ENCODE peak calls at places on chromosomes 16 and 17, in eight cellular contexts. One of them, this sample, is unnamed.

GRCh38 chr17:80977172-80977571 is 14.5 kb upstream of the CHMP6 start:
- DNase-seq in HL-60: no peak
- DNase-seq in choroid plexus epithelial cell: no peak
- DNase-seq in stomach: no peak
- DNase-seq in AG10803: no peak
- DNase-seq in astrocyte of the cerebellum: no peak
- DNase-seq in left ventricle myocardium inferior: no peak
- DNase-seq in AG04450: no peak
- DNase-seq in this sample: no peak

GRCh38 chr17:62666801-62667591 is 39.5 kb downstream of the MRC2 start:
- DNase-seq in HL-60: no peak
- DNase-seq in choroid plexus epithelial cell: no peak
- DNase-seq in stomach: no peak
- DNase-seq in AG10803: no peak
- DNase-seq in astrocyte of the cerebellum: no peak
- DNase-seq in left ventricle myocardium inferior: no peak
- DNase-seq in AG04450: no peak
- DNase-seq in this sample: no peak

GRCh38 chr17:64778367-64779290 is 116.5 kb upstream of the SMURF2 start:
- DNase-seq in HL-60: no peak
- DNase-seq in choroid plexus epithelial cell: no peak
- DNase-seq in stomach: peak; percentile 45
- DNase-seq in AG10803: no peak
- DNase-seq in astrocyte of the cerebellum: no peak
- DNase-seq in left ventricle myocardium inferior: peak; percentile 24
- DNase-seq in AG04450: no peak
- DNase-seq in this sample: no peak

GRCh38 chr17:77528516-77529327 is 388.0 kb downstream of the SEC14L1 start:
- DNase-seq in HL-60: no peak
- DNase-seq in choroid plexus epithelial cell: no peak
- DNase-seq in stomach: no peak
- DNase-seq in AG10803: no peak
- DNase-seq in astrocyte of the cerebellum: no peak
- DNase-seq in left ventricle myocardium inferior: peak; percentile 25
- DNase-seq in AG04450: no peak
- DNase-seq in this sample: no peak

GRCh38 chr17:40371261-40371929 is 6.9 kb upstream of the GJD3 start:
- DNase-seq in HL-60: no peak
- DNase-seq in choroid plexus epithelial cell: no peak
- DNase-seq in stomach: no peak
- DNase-seq in AG10803: no peak
- DNase-seq in astrocyte of the cerebellum: no peak
- DNase-seq in left ventricle myocardium inferior: no peak
- DNase-seq in AG04450: no peak
- DNase-seq in this sample: no peak

GRCh38 chr16:74480150-74481029 is 59.1 kb upstream of the CLEC18B start:
- DNase-seq in HL-60: no peak
- DNase-seq in choroid plexus epithelial cell: peak; percentile 34
- DNase-seq in stomach: peak; percentile 49
- DNase-seq in AG10803: peak; percentile 60
- DNase-seq in astrocyte of the cerebellum: no peak
- DNase-seq in left ventricle myocardium inferior: peak; percentile 30
- DNase-seq in AG04450: no peak
- DNase-seq in this sample: peak; percentile 65

GRCh38 chr17:48160177-48160967 is 52.8 kb downstream of the SNX11 start:
- DNase-seq in HL-60: no peak
- DNase-seq in choroid plexus epithelial cell: no peak
- DNase-seq in stomach: peak; percentile 50
- DNase-seq in AG10803: no peak
- DNase-seq in astrocyte of the cerebellum: no peak
- DNase-seq in left ventricle myocardium inferior: no peak
- DNase-seq in AG04450: no peak
- DNase-seq in this sample: no peak

GRCh38 chr17:27653572-27653971 is 22.6 kb downstream of the LGALS9 start:
- DNase-seq in HL-60: no peak
- DNase-seq in choroid plexus epithelial cell: no peak
- DNase-seq in stomach: no peak
- DNase-seq in AG10803: no peak
- DNase-seq in astrocyte of the cerebellum: no peak
- DNase-seq in left ventricle myocardium inferior: no peak
- DNase-seq in AG04450: no peak
- DNase-seq in this sample: no peak

GRCh38 chr16:2840914-2841313 is 10.8 kb downstream of the ZG16B start:
- DNase-seq in HL-60: no peak
- DNase-seq in choroid plexus epithelial cell: no peak
- DNase-seq in stomach: no peak
- DNase-seq in AG10803: no peak
- DNase-seq in astrocyte of the cerebellum: no peak
- DNase-seq in left ventricle myocardium inferior: peak; percentile 9
- DNase-seq in AG04450: no peak
- DNase-seq in this sample: no peak

GRCh38 chr16:2842340-2843000 is 12.4 kb downstream of the ZG16B start:
- DNase-seq in HL-60: peak; percentile 33
- DNase-seq in choroid plexus epithelial cell: peak; percentile 61
- DNase-seq in stomach: peak; percentile 50
- DNase-seq in AG10803: no peak
- DNase-seq in astrocyte of the cerebellum: no peak
- DNase-seq in left ventricle myocardium inferior: peak; percentile 30
- DNase-seq in AG04450: no peak
- DNase-seq in this sample: peak; percentile 47

GRCh38 chr16:2839650-2840450 is 9.7 kb downstream of the ZG16B start:
- DNase-seq in HL-60: no peak
- DNase-seq in choroid plexus epithelial cell: no peak
- DNase-seq in stomach: no peak
- DNase-seq in AG10803: no peak
- DNase-seq in astrocyte of the cerebellum: no peak
- DNase-seq in left ventricle myocardium inferior: peak; percentile 5
- DNase-seq in AG04450: no peak
- DNase-seq in this sample: no peak

GRCh38 chr16:2843526-2843925 is 13.4 kb downstream of the ZG16B start:
- DNase-seq in HL-60: no peak
- DNase-seq in choroid plexus epithelial cell: no peak
- DNase-seq in stomach: no peak
- DNase-seq in AG10803: no peak
- DNase-seq in astrocyte of the cerebellum: no peak
- DNase-seq in left ventricle myocardium inferior: no peak
- DNase-seq in AG04450: no peak
- DNase-seq in this sample: no peak

DNA sequence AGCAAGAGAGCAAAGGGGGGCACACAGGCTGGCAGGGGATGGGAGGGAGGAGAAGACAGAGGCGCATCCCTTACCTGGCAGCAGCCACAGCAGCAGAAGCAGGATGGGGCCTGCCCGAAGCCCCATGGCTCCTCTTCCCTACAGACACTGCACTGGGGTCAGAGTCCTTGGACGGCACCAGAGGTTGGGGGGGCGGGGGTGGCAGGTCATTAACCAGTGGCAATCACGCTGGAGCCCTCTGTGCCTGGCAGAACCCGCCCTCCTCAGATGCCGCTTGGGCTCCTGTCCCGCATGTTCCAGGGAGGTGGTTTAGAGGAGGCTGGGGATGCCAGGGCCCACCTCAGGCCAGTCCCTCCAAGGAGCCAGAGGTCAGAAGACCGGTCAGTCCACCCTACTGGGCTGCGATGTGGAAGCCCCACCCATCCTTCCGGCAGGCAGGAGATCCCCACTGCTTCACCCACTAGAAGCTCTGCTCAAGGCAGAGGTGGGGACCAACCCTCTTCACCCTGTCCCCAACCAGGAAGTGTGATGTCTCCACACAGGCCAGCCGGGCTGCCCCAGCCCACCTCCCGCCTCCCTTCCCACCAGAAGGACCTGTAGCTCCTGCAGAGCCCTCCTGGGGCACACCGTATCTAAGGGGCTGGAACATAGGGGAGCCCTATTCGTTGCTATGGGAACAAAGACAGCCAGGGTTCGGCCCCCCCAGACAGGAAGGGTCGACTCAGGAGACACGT is 11.7 kb downstream of the ZG16B start:
- DNase-seq in HL-60: no peak
- DNase-seq in choroid plexus epithelial cell: no peak
- DNase-seq in stomach: no peak
- DNase-seq in AG10803: no peak
- DNase-seq in astrocyte of the cerebellum: no peak
- DNase-seq in left ventricle myocardium inferior: peak; percentile 10
- DNase-seq in AG04450: no peak
- DNase-seq in this sample: no peak
- H3K4me3 ChIP-seq in HL-60: no peak overlapping the region
- H3K4me3 ChIP-seq in choroid plexus epithelial cell: peak overlapping the region; percentile 47
- H3K4me3 ChIP-seq in stomach: no peak overlapping the region
- H3K4me3 ChIP-seq in AG10803: no peak overlapping the region
- H3K4me3 ChIP-seq in astrocyte of the cerebellum: no peak overlapping the region
- H3K4me3 ChIP-seq in left ventricle myocardium inferior: peak overlapping the region; percentile 19
- H3K4me3 ChIP-seq in AG04450: no peak overlapping the region
- H3K4me3 ChIP-seq in this sample: no peak overlapping the region

GRCh38 chr17:60141111-60142018 is 8.4 kb upstream of the CA4 start:
- DNase-seq in HL-60: no peak
- DNase-seq in choroid plexus epithelial cell: no peak
- DNase-seq in stomach: peak; percentile 89
- DNase-seq in AG10803: peak; percentile 23
- DNase-seq in astrocyte of the cerebellum: no peak
- DNase-seq in left ventricle myocardium inferior: no peak
- DNase-seq in AG04450: no peak
- DNase-seq in this sample: peak; percentile 71

GRCh38 chr17:60142872-60143499 is 6.8 kb upstream of the CA4 start:
- DNase-seq in HL-60: peak; percentile 57
- DNase-seq in choroid plexus epithelial cell: peak; percentile 95
- DNase-seq in stomach: peak; percentile 93
- DNase-seq in AG10803: peak; percentile 87
- DNase-seq in astrocyte of the cerebellum: peak; percentile 71
- DNase-seq in left ventricle myocardium inferior: peak; percentile 76
- DNase-seq in AG04450: peak; percentile 63
- DNase-seq in this sample: peak; percentile 92

GRCh38 chr17:60137731-60138130 is 12.0 kb upstream of the CA4 start:
- DNase-seq in HL-60: no peak
- DNase-seq in choroid plexus epithelial cell: no peak
- DNase-seq in stomach: no peak
- DNase-seq in AG10803: no peak
- DNase-seq in astrocyte of the cerebellum: no peak
- DNase-seq in left ventricle myocardium inferior: no peak
- DNase-seq in AG04450: no peak
- DNase-seq in this sample: no peak

GRCh38 chr17:60138769-60139437 is 10.9 kb upstream of the CA4 start:
- DNase-seq in HL-60: no peak
- DNase-seq in choroid plexus epithelial cell: no peak
- DNase-seq in stomach: no peak
- DNase-seq in AG10803: no peak
- DNase-seq in astrocyte of the cerebellum: no peak
- DNase-seq in left ventricle myocardium inferior: no peak
- DNase-seq in AG04450: no peak
- DNase-seq in this sample: no peak

DNA sequence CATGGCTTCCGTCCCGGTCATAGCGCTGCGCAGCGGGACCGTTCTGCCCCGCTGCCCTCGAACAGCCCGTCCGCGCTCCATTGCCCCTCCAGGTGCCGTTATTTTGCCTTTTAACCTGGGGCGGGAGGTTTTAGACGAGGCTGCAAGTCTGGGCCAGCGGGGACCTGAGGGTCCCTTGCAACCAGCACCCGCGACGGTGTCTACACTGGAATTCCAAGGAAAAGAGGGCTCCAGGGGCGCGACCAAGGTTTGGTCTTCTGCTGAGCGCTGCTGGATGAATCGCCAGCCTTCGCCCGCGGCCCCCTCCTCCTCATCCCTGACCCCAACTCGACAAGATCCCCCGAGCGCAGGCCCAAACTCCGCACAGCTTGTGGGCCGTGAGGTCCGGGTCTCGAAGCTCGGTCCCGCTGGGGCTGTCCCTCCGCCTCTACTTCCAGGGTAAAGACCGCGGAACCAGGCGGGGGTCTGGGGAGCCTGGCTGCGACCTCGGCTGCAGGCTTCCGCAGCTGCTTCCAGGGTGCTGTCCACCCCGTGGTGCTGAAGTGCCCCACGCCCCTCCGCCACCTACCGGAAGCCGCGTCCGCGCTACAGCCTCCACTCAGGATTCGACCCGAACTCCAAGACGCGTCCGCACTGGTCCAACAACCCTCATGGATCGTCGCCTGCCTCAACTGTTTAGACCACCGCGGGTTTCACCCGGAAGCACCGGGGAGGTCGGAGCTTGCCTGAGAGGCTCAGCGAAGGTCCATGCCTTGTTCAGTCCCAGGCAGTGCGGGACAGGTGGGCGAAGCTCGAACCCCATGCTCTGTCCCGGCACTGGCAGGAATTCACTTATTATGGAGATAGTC is 10.1 kb upstream of the CA4 start:
- DNase-seq in HL-60: no peak
- DNase-seq in choroid plexus epithelial cell: peak; percentile 75
- DNase-seq in stomach: peak; percentile 79
- DNase-seq in AG10803: peak; percentile 55
- DNase-seq in astrocyte of the cerebellum: peak; percentile 24
- DNase-seq in left ventricle myocardium inferior: peak; percentile 80
- DNase-seq in AG04450: peak; percentile 30
- DNase-seq in this sample: peak; percentile 73
- TF ChIP-seq CTCF in HL-60: peak; percentile 30
- TF ChIP-seq CTCF in choroid plexus epithelial cell: peak; percentile 85
- TF ChIP-seq CTCF in stomach: peak; percentile 29
- TF ChIP-seq CTCF in AG10803: peak; percentile 73
- TF ChIP-seq CTCF in astrocyte of the cerebellum: peak; percentile 77
- TF ChIP-seq CTCF in left ventricle myocardium inferior: peak; percentile 72
- TF ChIP-seq CTCF in AG04450: peak; percentile 80
- TF ChIP-seq CTCF in this sample: peak; percentile 75

GRCh38 chr17:15651001-15651582 is 31.6 kb upstream of the FBXW10B start:
- DNase-seq in HL-60: no peak
- DNase-seq in choroid plexus epithelial cell: no peak
- DNase-seq in stomach: no peak
- DNase-seq in AG10803: no peak
- DNase-seq in astrocyte of the cerebellum: no peak
- DNase-seq in left ventricle myocardium inferior: no peak
- DNase-seq in AG04450: no peak
- DNase-seq in this sample: no peak

GRCh38 chr17:15652960-15653359 is 31.2 kb downstream of the TRIM16 start:
- DNase-seq in HL-60: no peak
- DNase-seq in choroid plexus epithelial cell: no peak
- DNase-seq in stomach: no peak
- DNase-seq in AG10803: no peak
- DNase-seq in astrocyte of the cerebellum: no peak
- DNase-seq in left ventricle myocardium inferior: no peak
- DNase-seq in AG04450: no peak
- DNase-seq in this sample: no peak

GRCh38 chr17:15649861-15650391 is 30.4 kb upstream of the FBXW10B start:
- DNase-seq in HL-60: no peak
- DNase-seq in choroid plexus epithelial cell: peak; percentile 36
- DNase-seq in stomach: peak; percentile 78
- DNase-seq in AG10803: peak; percentile 59
- DNase-seq in astrocyte of the cerebellum: peak; percentile 18
- DNase-seq in left ventricle myocardium inferior: no peak
- DNase-seq in AG04450: no peak
- DNase-seq in this sample: peak; percentile 40

GRCh38 chr17:15648384-15648783 is 28.9 kb upstream of the FBXW10B start:
- DNase-seq in HL-60: no peak
- DNase-seq in choroid plexus epithelial cell: peak; percentile 30
- DNase-seq in stomach: no peak
- DNase-seq in AG10803: no peak
- DNase-seq in astrocyte of the cerebellum: no peak
- DNase-seq in left ventricle myocardium inferior: no peak
- DNase-seq in AG04450: no peak
- DNase-seq in this sample: no peak

GRCh38 chr17:15651583-15652110 is 32.1 kb upstream of the FBXW10B start:
- DNase-seq in HL-60: peak; percentile 76
- DNase-seq in choroid plexus epithelial cell: peak; percentile 98
- DNase-seq in stomach: peak; percentile 91
- DNase-seq in AG10803: peak; percentile 99
- DNase-seq in astrocyte of the cerebellum: peak; percentile 84
- DNase-seq in left ventricle myocardium inferior: peak; percentile 97
- DNase-seq in AG04450: peak; percentile 95
- DNase-seq in this sample: peak; percentile 99
- H3K4me3 ChIP-seq in HL-60: peak overlapping the region; percentile 36
- H3K4me3 ChIP-seq in choroid plexus epithelial cell: peak overlapping the region; percentile 79
- H3K4me3 ChIP-seq in stomach: peak overlapping the region; percentile 46
- H3K4me3 ChIP-seq in AG10803: peak overlapping the region; percentile 99
- H3K4me3 ChIP-seq in astrocyte of the cerebellum: peak overlapping the region; percentile 34
- H3K4me3 ChIP-seq in left ventricle myocardium inferior: peak overlapping the region; percentile 74
- H3K4me3 ChIP-seq in AG04450: peak overlapping the region; percentile 76
- H3K4me3 ChIP-seq in this sample: peak overlapping the region; percentile 98

DNA sequence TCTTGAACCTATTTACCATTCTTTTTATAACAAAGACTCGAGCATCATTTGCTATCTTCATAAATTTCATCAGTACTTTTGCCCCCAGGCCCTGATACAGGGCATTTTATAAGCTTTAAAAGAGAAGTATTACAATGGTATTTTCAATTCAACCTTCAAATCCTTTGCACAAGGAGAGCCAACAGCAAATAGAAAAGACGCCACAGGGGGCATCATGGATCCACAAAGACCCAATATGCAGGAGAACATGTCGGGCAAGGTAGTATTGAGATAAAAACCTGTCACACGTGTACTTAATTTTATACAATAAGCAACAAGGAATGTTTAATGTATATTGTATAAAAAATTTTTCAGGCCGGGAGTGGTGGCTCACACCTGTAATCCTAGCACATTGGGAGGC is 10.2 kb downstream of the MAP3K14 start:
- DNase-seq in HL-60: no peak
- DNase-seq in choroid plexus epithelial cell: no peak
- DNase-seq in stomach: no peak
- DNase-seq in AG10803: no peak
- DNase-seq in astrocyte of the cerebellum: no peak
- DNase-seq in left ventricle myocardium inferior: no peak
- DNase-seq in AG04450: no peak
- DNase-seq in this sample: no peak
- TF ChIP-seq CTCF in HL-60: no peak
- TF ChIP-seq CTCF in choroid plexus epithelial cell: peak; percentile 21
- TF ChIP-seq CTCF in stomach: no peak
- TF ChIP-seq CTCF in AG10803: peak; percentile 21
- TF ChIP-seq CTCF in astrocyte of the cerebellum: peak; percentile 13
- TF ChIP-seq CTCF in left ventricle myocardium inferior: peak; percentile 16
- TF ChIP-seq CTCF in AG04450: peak; percentile 21
- TF ChIP-seq CTCF in this sample: no peak